ENCODE peak calls at places on chromosome 19, in five cellular contexts. X, P, F, I and B are unnamed samples.

GRCh38 chr19:41714598-41714997 is 6.2 kb downstream of the CEACAM5 start:
- DNase-seq in I (no peak), P (no peak), F (no peak), X (no peak), B (no peak)

GRCh38 chr19:15252398-15253018 is 20.3 kb upstream of the EPHX3 start:
- DNase-seq in X (peak), I (no peak), F (peak), P (no peak), B (no peak)

GRCh38 chr19:43362745-43363144 is 9.3 kb downstream of the CD177 start:
- DNase-seq in I (no peak), P (no peak), X (no peak), F (no peak), B (no peak)

GRCh38 chr19:7657047-7657779 is 11.6 kb upstream of the RETN start:
- DNase-seq in I (no peak), F (no peak), X (no peak), P (no peak), B (no peak)

GRCh38 chr19:55638864-55639359 is 1.9 kb upstream of the ZNF580 start:
- DNase-seq in F (peak), I (no peak), P (peak), X (no peak), B (no peak)

GRCh38 chr19:32339988-32340874 is 5.2 kb upstream of the ZNF507 start:
- DNase-seq in X (no peak), P (peak), I (no peak), F (peak), B (no peak)

GRCh38 chr19:52778811-52779210 is 7.8 kb downstream of the ZNF600 start:
- DNase-seq in X (no peak), P (no peak), F (peak), I (no peak), B (no peak)

GRCh38 chr19:8245869-8246835 is 37.0 kb downstream of the CERS4 start:
- DNase-seq in P (no peak), X (no peak), I (no peak), F (no peak), B (no peak)

GRCh38 chr19:33393286-33394005 is 19.9 kb downstream of the CEBPG start:
- DNase-seq in F (no peak), I (no peak), P (no peak), X (no peak), B (no peak)

GRCh38 chr19:47273313-47274070 is 1.2 kb upstream of the INAFM1 start:
- DNase-seq in X (peak), P (peak), I (peak), F (peak), B (no peak)

GRCh38 chr19:34808566-34808965 is 35.6 kb upstream of the ZNF599 start:
- DNase-seq in X (no peak), P (peak), I (no peak), F (peak), B (no peak)

GRCh38 chr19:54558339-54558738 is 15.3 kb upstream of the LILRA2 start:
- DNase-seq in F (no peak), P (no peak), I (no peak), X (no peak), B (no peak)

GRCh38 chr19:40733149-40733548 is 16.2 kb downstream of the ITPKC start:
- DNase-seq in P (no peak), X (no peak), F (no peak), I (no peak), B (no peak)

GRCh38 chr19:29404951-29405727 is 120.7 kb upstream of the VSTM2B start:
- DNase-seq in F (no peak), P (no peak), I (peak), X (no peak), B (no peak)

GRCh38 chr19:23983406-23983805 is 68.7 kb downstream of the ZNF726 start:
- DNase-seq in X (no peak), F (no peak), I (no peak), P (no peak), B (no peak)

GRCh38 chr19:11100064-11100463 is 10.8 kb downstream of the LDLR start:
- DNase-seq in P (no peak), F (no peak), X (no peak), I (no peak), B (no peak)

GRCh38 chr19:8269724-8270123 is 38.4 kb downstream of the CD320 start:
- DNase-seq in X (no peak), I (no peak), P (no peak), F (no peak), B (no peak)

GRCh38 chr19:30206187-30206586 is 166.0 kb upstream of the ZNF536 start:
- DNase-seq in F (no peak), P (no peak), X (no peak), I (no peak), B (no peak)

GRCh38 chr19:38268539-38268938 is 4.2 kb downstream of the SPINT2 start:
- DNase-seq in P (no peak), F (no peak), I (no peak), X (no peak), B (no peak)

GRCh38 chr19:6773323-6773931 is 919 bp downstream of the VAV1 start:
- DNase-seq in X (no peak), F (no peak), I (no peak), P (no peak), B (no peak)

GRCh38 chr19:18427080-18427751 is 8.0 kb downstream of the SSBP4 start:
- DNase-seq in F (no peak), I (no peak), P (no peak), X (no peak), B (no peak)

GRCh38 chr19:10431254-10431942 is 11.1 kb downstream of the PDE4A start:
- DNase-seq in F (no peak), P (no peak), X (peak), I (no peak), B (no peak)

GRCh38 chr19:44752123-44752815 is 3.8 kb downstream of the BCL3 start:
- DNase-seq in I (no peak), P (no peak), X (no peak), F (no peak), B (no peak)

GRCh38 chr19:54287456-54287855 is 6.5 kb upstream of the LILRB2 start:
- DNase-seq in I (no peak), X (no peak), P (no peak), F (peak), B (no peak)

GRCh38 chr19:51333836-51334460 is 8.0 kb downstream of the VSIG10L start:
- DNase-seq in P (no peak), I (no peak), X (no peak), F (no peak), B (no peak)

GRCh38 chr19:48393559-48394330 is at the start of gene GRIN2D:
- DNase-seq in F (peak), I (no peak), X (no peak), P (no peak), B (no peak)

GRCh38 chr19:29260477-29261317 is 47.7 kb upstream of the UQCRFS1 start:
- DNase-seq in F (peak), P (no peak), I (peak), X (no peak), B (no peak)

GRCh38 chr19:33332248-33332647 is 29.9 kb upstream of the CEBPA start:
- DNase-seq in X (no peak), I (no peak), P (no peak), F (no peak), B (no peak)

GRCh38 chr19:10226021-10226375 is 5.1 kb downstream of the S1PR2 start:
- DNase-seq in P (no peak), X (no peak), I (no peak), F (no peak), B (no peak)

GRCh38 chr19:47157455-47158321 is 27.1 kb downstream of the SAE1 start:
- DNase-seq in F (peak), P (no peak), I (peak), X (no peak), B (peak)

GRCh38 chr19:42281175-42282035 is 12.4 kb downstream of the CIC start:
- DNase-seq in P (peak), F (peak), X (peak), I (peak), B (no peak)

GRCh38 chr19:17074628-17075034 is 621 bp downstream of the HAUS8 start:
- DNase-seq in P (no peak), X (no peak), I (no peak), F (no peak), B (no peak)

GRCh38 chr19:35207391-35207871 is 21.1 kb downstream of the FAM187B start:
- DNase-seq in F (no peak), P (no peak), I (no peak), X (no peak), B (no peak)

GRCh38 chr19:38736413-38737280 is 7.6 kb downstream of the CAPN12 start:
- DNase-seq in P (no peak), X (no peak), F (peak), I (no peak), B (no peak)